ENCODE peak calls at places on chromosomes 3 and 15, in four cellular contexts. E is AG08396, Q is ovary, S is fibroblast of pulmonary artery. H is an unnamed sample.

GRCh38 chr3:140420621-140421357 is 257.1 kb upstream of the TRIM42 start:
- DNase-seq in E (no peak), Q (no peak), S (peak; percentile 74), H (peak; percentile 49)

GRCh38 chr3:48492461-48493202 is 11.3 kb downstream of the SHISA5 start:
- DNase-seq in E (no peak), Q (no peak), S (no peak), H (peak; percentile 91)

GRCh38 chr3:151918253-151919029 is 45.0 kb downstream of the SUCNR1 start:
- DNase-seq in E (peak; percentile 30), Q (no peak), S (peak; percentile 86), H (peak; percentile 82)

GRCh38 chr3:51932471-51933370 is 9.0 kb downstream of the RRP9 start:
- DNase-seq in E (no peak), Q (no peak), S (no peak), H (no peak)

GRCh38 chr3:46312996-46313395 is 40.9 kb upstream of the CCR2 start:
- DNase-seq in E (no peak), Q (no peak), S (peak; percentile 58), H (peak; percentile 43)

GRCh38 chr3:55343486-55344357 is 143.4 kb downstream of the WNT5A start:
- DNase-seq in E (no peak), Q (no peak), S (no peak), H (peak; percentile 72)

GRCh38 chr15:71542836-71543235 is 267.5 kb upstream of the NR2E3 start:
- DNase-seq in E (no peak), Q (no peak), S (no peak), H (no peak)

GRCh38 chr15:67177750-67178149 is 76.7 kb downstream of the AAGAB start:
- DNase-seq in E (peak; percentile 29), Q (no peak), S (peak; percentile 50), H (peak; percentile 77)

GRCh38 chr3:31077021-31077601 is 182.7 kb upstream of the GADL1 start:
- DNase-seq in E (peak; percentile 64), Q (no peak), S (peak; percentile 84), H (peak; percentile 69)

GRCh38 chr3:184314700-184315505 is 497 bp downstream of the EIF4G1 start:
- DNase-seq in E (peak; percentile 89), Q (peak; percentile 87), S (peak; percentile 84), H (peak; percentile 83)

GRCh38 chr3:148366743-148367410 is 330.8 kb upstream of the AGTR1 start:
- DNase-seq in E (peak; percentile 7), Q (no peak), S (peak; percentile 26), H (peak; percentile 3)

GRCh38 chr3:45104715-45105711 is 41.2 kb downstream of the CDCP1 start:
- DNase-seq in E (peak; percentile 47), Q (no peak), S (peak; percentile 55), H (peak; percentile 84)

GRCh38 chr15:29913528-29914135 is 91.4 kb upstream of the TJP1 start:
- DNase-seq in E (no peak), Q (no peak), S (peak; percentile 55), H (peak; percentile 85)

GRCh38 chr3:150419959-150420358 is 11.9 kb downstream of the TSC22D2 start:
- DNase-seq in E (no peak), Q (no peak), S (no peak), H (no peak)

GRCh38 chr3:56389213-56389830 is 78.9 kb downstream of the ERC2 start:
- DNase-seq in E (no peak), Q (no peak), S (no peak), H (no peak)

GRCh38 chr3:25781758-25782594 is 1.3 kb downstream of the NGLY1 start:
- DNase-seq in E (no peak), Q (no peak), S (no peak), H (no peak)

GRCh38 chr3:187066228-187066995 is 72.9 kb downstream of the RPL39L start:
- DNase-seq in E (peak; percentile 8), Q (no peak), S (peak; percentile 31), H (no peak)

GRCh38 chr3:10771486-10772225 is 44.4 kb upstream of the SLC6A11 start:
- DNase-seq in E (no peak), Q (no peak), S (no peak), H (no peak)

GRCh38 chr3:46987485-46988401 is 8.3 kb downstream of the NBEAL2 start:
- DNase-seq in E (no peak), Q (no peak), S (peak; percentile 32), H (peak; percentile 33)

GRCh38 chr15:65056868-65057548 is 10.8 kb downstream of the RASL12 start:
- DNase-seq in E (no peak), Q (no peak), S (no peak), H (no peak)

GRCh38 chr15:87871738-87872315 is 384.7 kb downstream of the NTRK3 start:
- DNase-seq in E (no peak), Q (no peak), S (peak; percentile 31), H (peak; percentile 8)

GRCh38 chr3:53167418-53168174 is 6.6 kb downstream of the PRKCD start:
- DNase-seq in E (no peak), Q (no peak), S (peak; percentile 20), H (no peak)

GRCh38 chr15:101675796-101676582 is 23.8 kb upstream of the TM2D3 start:
- DNase-seq in E (peak; percentile 55), Q (no peak), S (peak; percentile 68), H (peak; percentile 76)

GRCh38 chr15:77033417-77033728 is 37.5 kb downstream of the TSPAN3 start:
- DNase-seq in E (no peak), Q (no peak), S (no peak), H (no peak)

GRCh38 chr3:128800241-128801187 is 74.5 kb downstream of the RAB7A start:
- DNase-seq in E (no peak), Q (no peak), S (no peak), H (no peak)

GRCh38 chr3:177057768-177058167 is 139.5 kb downstream of the TBL1XR1 start:
- DNase-seq in E (no peak), Q (no peak), S (no peak), H (no peak)

H was measured in fibroblast of villous mesenchyme.